ENCODE peak calls at places on chromosomes 2 and 18, in eight cellular contexts. K is nephron progenitor cell, E is DND-41, A is right lobe of liver, Q is OCI-LY7, N is left ventricle myocardium inferior, C is pancreas, R is heart left ventricle. D is an unnamed sample.

GRCh38 chr2:128605421-128605820 is 286.8 kb upstream of the HS6ST1 start:
- DNase-seq in C (no peak), A (no peak), K (no peak), R (peak), N (peak), Q (no peak), E (no peak), D (no peak)

GRCh38 chr2:118221952-118222594 is 133.8 kb downstream of the INSIG2 start:
- DNase-seq in K (peak), Q (peak), E (peak), C (peak), R (no peak), A (no peak), N (no peak), D (peak)

GRCh38 chr18:10081477-10081876 is 167.7 kb downstream of the VAPA start:
- DNase-seq in K (no peak), N (no peak), C (no peak), E (no peak), R (no peak), Q (no peak), A (no peak), D (no peak)

GRCh38 chr2:18440141-18440605 is 120.3 kb downstream of the RDH14 start:
- DNase-seq in E (no peak), K (no peak), C (no peak), A (no peak), R (no peak), Q (no peak), N (no peak), D (no peak)

GRCh38 chr2:170276926-170277571 is 99.1 kb downstream of the MYO3B start:
- DNase-seq in R (no peak), N (no peak), Q (no peak), A (no peak), K (no peak), E (no peak), C (no peak), D (no peak)

GRCh38 chr2:30346475-30347169 is 100.4 kb upstream of the LCLAT1 start:
- DNase-seq in C (peak), A (peak), R (peak), E (no peak), Q (no peak), N (peak), K (peak), D (no peak)

GRCh38 chr18:73235491-73235890 is 367.7 kb upstream of the NETO1 start:
- DNase-seq in Q (no peak), R (no peak), C (no peak), K (no peak), N (no peak), A (no peak), E (no peak), D (no peak)

GRCh38 chr2:207375207-207375875 is 154.4 kb upstream of the CREB1 start:
- DNase-seq in Q (no peak), K (no peak), E (no peak), R (no peak), C (no peak), A (no peak), N (no peak), D (no peak)

GRCh38 chr2:46095821-46096220 is 201.4 kb upstream of the EPAS1 start:
- DNase-seq in Q (no peak), R (no peak), C (no peak), A (no peak), K (no peak), E (no peak), N (no peak), D (no peak)

GRCh38 chr18:3354506-3354905 is 92.6 kb downstream of the MYL12B start:
- DNase-seq in K (no peak), C (no peak), E (no peak), Q (no peak), A (no peak), N (no peak), R (no peak), D (no peak)

GRCh38 chr18:62814114-62814759 is 98.9 kb downstream of the PHLPP1 start:
- DNase-seq in A (no peak), N (no peak), E (no peak), C (no peak), R (no peak), Q (no peak), K (no peak), D (no peak)

GRCh38 chr2:47695800-47696477 is 87.0 kb upstream of the MSH6 start:
- DNase-seq in E (no peak), Q (peak), K (no peak), R (no peak), A (no peak), N (no peak), C (no peak), D (no peak)

GRCh38 chr2:172095905-172096660 is 6.6 kb downstream of the DLX2 start:
- DNase-seq in K (no peak), E (peak), N (no peak), A (no peak), R (no peak), C (no peak), Q (peak), D (peak)

GRCh38 chr2:109703076-109703475 is 88.9 kb downstream of the SOWAHC start:
- DNase-seq in E (no peak), C (no peak), A (no peak), R (no peak), N (no peak), Q (no peak), K (no peak), D (no peak)

GRCh38 chr2:40113997-40114396 is 334.9 kb upstream of the THUMPD2 start:
- DNase-seq in N (no peak), K (no peak), R (no peak), A (no peak), C (no peak), E (no peak), Q (no peak), D (no peak)

GRCh38 chr2:63827749-63828148 is 13.9 kb upstream of the UGP2 start:
- DNase-seq in R (no peak), Q (no peak), E (no peak), C (no peak), A (no peak), N (no peak), K (no peak), D (no peak)

GRCh38 chr18:62128157-62128556 is 58.7 kb downstream of the PIGN start:
- DNase-seq in R (no peak), K (no peak), A (no peak), Q (no peak), N (no peak), C (no peak), E (no peak), D (no peak)

GRCh38 chr18:46623541-46623940 is 33.5 kb downstream of the LOXHD1 start:
- DNase-seq in E (peak), Q (no peak), N (peak), K (no peak), A (no peak), R (no peak), C (no peak), D (no peak)

GRCh38 chr2:215794829-215795546 is 218.4 kb downstream of the MREG start:
- DNase-seq in E (no peak), C (no peak), Q (peak), A (no peak), N (no peak), K (peak), R (no peak), D (no peak)
- TF ChIP-seq CTCF in E (peak), C (no peak), Q (peak), A (no peak), N (no peak), K (peak), R (no peak), D (no peak)

DNA sequence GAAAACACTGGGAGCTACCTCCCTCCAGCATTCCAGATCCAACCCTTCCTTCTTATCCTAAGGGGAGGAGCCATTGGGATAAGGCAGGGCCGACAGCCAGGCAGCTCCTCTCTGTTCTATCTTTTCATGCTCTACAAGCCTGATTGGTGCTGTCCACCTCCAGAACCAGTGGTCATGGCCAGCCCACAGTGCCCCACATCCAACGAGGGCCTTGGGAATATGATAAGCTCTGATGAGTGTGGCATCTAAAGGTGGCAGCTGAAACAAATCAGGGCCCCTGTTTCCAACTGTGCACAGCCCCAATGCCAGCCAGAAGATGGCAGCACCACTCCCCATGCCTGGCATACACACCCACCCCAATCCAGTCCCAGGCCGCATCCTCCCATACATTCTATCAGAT is 329.3 kb downstream of the C1D start:
- DNase-seq in A (peak), C (peak), N (no peak), E (peak), Q (peak), R (no peak), K (peak), D (peak)
- TF ChIP-seq CTCF in A (peak), C (peak), N (peak), E (peak), Q (peak), R (no peak), K (peak), D (peak)

GRCh38 chr2:10075571-10076209 is 4.5 kb downstream of the CYS1 start:
- DNase-seq in A (no peak), C (no peak), N (no peak), K (no peak), Q (no peak), R (no peak), E (no peak), D (no peak)
- TF ChIP-seq CTCF in A (no peak), C (no peak), N (no peak), K (no peak), Q (no peak), R (no peak), E (no peak), D (no peak)

GRCh38 chr2:240443891-240444301 is 8.4 kb downstream of the GPC1 start:
- DNase-seq in N (no peak), C (no peak), Q (no peak), K (no peak), A (no peak), R (no peak), E (no peak), D (no peak)
- TF ChIP-seq CTCF in N (no peak), C (no peak), Q (no peak), K (no peak), A (no peak), R (no peak), E (no peak), D (no peak)

GRCh38 chr2:11661891-11662435 is 8.0 kb downstream of the NTSR2 start:
- DNase-seq in A (no peak), R (no peak), Q (no peak), C (no peak), E (no peak), K (no peak), N (no peak), D (no peak)

GRCh38 chr2:11665028-11665427 is 5.0 kb downstream of the NTSR2 start:
- DNase-seq in K (no peak), Q (no peak), N (no peak), A (no peak), C (no peak), E (no peak), R (no peak), D (no peak)

GRCh38 chr2:11662882-11663281 is 7.1 kb downstream of the NTSR2 start:
- DNase-seq in R (no peak), N (no peak), Q (no peak), A (no peak), K (no peak), C (no peak), E (no peak), D (no peak)

GRCh38 chr2:11665510-11666362 is 4.3 kb downstream of the NTSR2 start:
- DNase-seq in K (no peak), C (no peak), R (no peak), E (no peak), N (no peak), A (no peak), Q (no peak), D (no peak)

GRCh38 chr2:11663427-11663826 is 6.6 kb downstream of the NTSR2 start:
- DNase-seq in E (no peak), C (no peak), Q (no peak), N (no peak), A (no peak), K (no peak), R (no peak), D (no peak)
- TF ChIP-seq CTCF in E (no peak), C (no peak), Q (no peak), N (no peak), A (no peak), K (no peak), R (no peak), D (no peak)

GRCh38 chr2:237875234-237876055 is 16.0 kb downstream of the RAMP1 start:
- DNase-seq in Q (no peak), N (no peak), K (no peak), E (no peak), C (no peak), R (peak), A (no peak), D (no peak)
- TF ChIP-seq CTCF in Q (no peak), N (no peak), K (no peak), E (no peak), C (no peak), R (no peak), A (no peak), D (no peak)

DNA sequence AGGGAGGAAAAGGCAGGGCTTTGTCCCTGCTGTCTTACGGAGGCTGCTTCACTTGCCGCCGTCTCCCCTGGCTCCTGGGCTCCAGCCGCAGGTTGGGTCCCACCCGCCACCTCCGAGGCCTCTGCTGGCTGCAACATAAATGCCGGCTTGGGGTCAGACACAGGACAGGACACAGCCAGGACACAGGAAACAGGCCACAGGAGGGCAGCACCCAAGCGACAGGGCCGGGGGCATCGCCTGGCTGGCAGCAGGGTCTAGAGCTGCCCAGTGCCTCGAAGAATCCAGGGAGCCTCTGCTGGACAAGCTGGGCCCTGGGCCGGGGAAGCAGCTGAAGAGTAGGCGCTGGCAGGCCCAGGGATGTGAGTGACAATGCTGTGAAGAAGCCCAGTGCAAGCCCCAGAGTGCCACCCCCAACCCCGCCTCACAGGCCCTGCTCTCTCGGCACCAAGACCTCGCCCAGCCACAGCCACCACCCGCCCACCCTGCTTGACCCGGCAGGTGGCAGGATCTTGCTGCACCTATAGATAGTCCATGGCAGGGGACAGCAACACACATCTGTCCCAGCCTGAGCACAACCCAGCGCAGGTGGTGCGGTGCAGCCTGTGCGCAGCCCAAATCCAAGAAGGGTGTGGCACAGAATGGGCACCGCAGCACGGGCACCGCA is 55.7 kb downstream of the BIN1 start:
- DNase-seq in A (peak), C (peak), R (peak), Q (no peak), N (peak), E (no peak), K (no peak), D (no peak)
- TF ChIP-seq CTCF in A (peak), C (no peak), R (no peak), Q (no peak), N (no peak), E (no peak), K (no peak), D (no peak)

GRCh38 chr18:48896875-48897511 is 53.8 kb downstream of the SMAD7 start:
- DNase-seq in A (peak), Q (peak), E (no peak), K (no peak), R (peak), N (peak), C (peak), D (no peak)
- TF ChIP-seq CTCF in A (peak), Q (peak), E (no peak), K (peak), R (no peak), N (no peak), C (no peak), D (no peak)